ENCODE peak calls at places on chromosomes 5 and 9, in nine cellular contexts. H, U, R, A, X, D, Z, F and L are unnamed samples.

GRCh38 chr5:138160706-138161105 is 17.7 kb downstream of the BRD8 start:
- DNase-seq in H (no peak), U (no peak), R (no peak), A (no peak), X (no peak), D (no peak), Z (no peak), F (no peak), L (no peak)

GRCh38 chr9:35669331-35670145 is 4.2 kb upstream of the CA9 start:
- DNase-seq in H (peak; percentile 95), U (no peak), R (no peak), A (no peak), X (no peak), D (peak; percentile 92), Z (no peak), F (no peak), L (no peak)

GRCh38 chr9:91307279-91307678 is 54.4 kb downstream of the AUH start:
- DNase-seq in H (no peak), U (no peak), R (no peak), A (no peak), X (no peak), D (no peak), Z (no peak), F (no peak), L (no peak)

GRCh38 chr5:132180134-132180745 is 47.4 kb downstream of the P4HA2 start:
- DNase-seq in H (peak; percentile 50), U (no peak), R (no peak), A (no peak), X (peak; percentile 31), D (peak; percentile 67), Z (peak; percentile 57), F (peak; percentile 60), L (no peak)

GRCh38 chr9:87569008-87569908 is 71.6 kb downstream of the DAPK1 start:
- DNase-seq in H (peak; percentile 28), U (no peak), R (no peak), A (peak; percentile 39), X (no peak), D (peak; percentile 78), Z (no peak), F (no peak), L (no peak)

GRCh38 chr5:57559110-57559635 is 76.6 kb upstream of the ACTBL2 start:
- DNase-seq in H (no peak), U (no peak), R (no peak), A (no peak), X (no peak), D (no peak), Z (no peak), F (no peak), L (no peak)

GRCh38 chr5:5244581-5244980 is 104.5 kb downstream of the ADAMTS16 start:
- DNase-seq in H (no peak), U (no peak), R (no peak), A (no peak), X (no peak), D (no peak), Z (no peak), F (no peak), L (no peak)

GRCh38 chr9:133485531-133486260 is 6.8 kb upstream of the SLC2A6 start:
- DNase-seq in H (no peak), U (no peak), R (no peak), A (no peak), X (no peak), D (no peak), Z (no peak), F (no peak), L (no peak)

GRCh38 chr9:116218399-116218798 is 64.8 kb downstream of the PAPPA start:
- DNase-seq in H (no peak), U (no peak), R (no peak), A (no peak), X (no peak), D (no peak), Z (no peak), F (no peak), L (no peak)